ENCODE peak calls at places on chromosome 6, in seven cellular contexts. J, A, P, H, Y, W and S are unnamed samples.

GRCh38 chr6:31585531-31585930 is 546 bp upstream of the LST1 start:
- DNase-seq in J (no peak), A (no peak), P (no peak), H (no peak), Y (no peak), W (no peak), S (no peak)

GRCh38 chr6:31728767-31729514 is at the start of gene DDAH2:
- DNase-seq in J (no peak), A (no peak), P (no peak), H (no peak), Y (no peak), W (no peak), S (no peak)

GRCh38 chr6:13338038-13338437 is 9.7 kb upstream of the TBC1D7 start:
- DNase-seq in J (no peak), A (peak; percentile 48), P (no peak), H (no peak), Y (no peak), W (no peak), S (no peak)

GRCh38 chr6:70371454-70372105 is 41.7 kb upstream of the FAM135A start:
- DNase-seq in J (peak; percentile 16), A (peak; percentile 80), P (no peak), H (peak; percentile 95), Y (no peak), W (peak; percentile 27), S (peak; percentile 89)

GRCh38 chr6:151388997-151389639 is 2.2 kb downstream of the ZBTB2 start:
- DNase-seq in J (no peak), A (no peak), P (no peak), H (no peak), Y (no peak), W (no peak), S (no peak)

GRCh38 chr6:127119361-127120108 is 1.1 kb downstream of the RSPO3 start:
- DNase-seq in J (no peak), A (no peak), P (peak; percentile 29), H (no peak), Y (peak; percentile 21), W (peak; percentile 5), S (no peak)

GRCh38 chr6:152598858-152599537 is 38.2 kb downstream of the SYNE1 start:
- DNase-seq in J (no peak), A (peak; percentile 36), P (peak; percentile 33), H (no peak), Y (no peak), W (no peak), S (no peak)

GRCh38 chr6:148440877-148441453 is 98.3 kb downstream of the SASH1 start:
- DNase-seq in J (no peak), A (peak; percentile 98), P (peak; percentile 78), H (peak; percentile 85), Y (peak; percentile 76), W (peak; percentile 24), S (peak; percentile 14)

GRCh38 chr6:154606457-154606856 is 96.0 kb upstream of the CNKSR3 start:
- DNase-seq in J (no peak), A (peak; percentile 3), P (no peak), H (no peak), Y (no peak), W (no peak), S (no peak)

GRCh38 chr6:134676307-134677281 is 273.3 kb downstream of the ALDH8A1 start:
- DNase-seq in J (no peak), A (peak; percentile 40), P (no peak), H (peak; percentile 63), Y (no peak), W (no peak), S (no peak)

GRCh38 chr6:159068904-159069578 is 24.2 kb upstream of the TAGAP start:
- DNase-seq in J (no peak), A (no peak), P (no peak), H (no peak), Y (no peak), W (no peak), S (no peak)

GRCh38 chr6:10801224-10801848 is 37.0 kb downstream of the MAK start:
- DNase-seq in J (no peak), A (peak; percentile 65), P (peak; percentile 38), H (peak; percentile 62), Y (peak; percentile 31), W (peak; percentile 56), S (peak; percentile 59)

GRCh38 chr6:43713611-43714310 is 26.2 kb upstream of the MRPS18A start:
- DNase-seq in J (no peak), A (no peak), P (no peak), H (no peak), Y (no peak), W (no peak), S (no peak)

GRCh38 chr6:3022765-3023662 is 23.3 kb downstream of the NQO2 start:
- DNase-seq in J (no peak), A (no peak), P (peak; percentile 43), H (no peak), Y (peak; percentile 35), W (no peak), S (peak; percentile 60)

GRCh38 chr6:105161411-105161810 is 18.4 kb downstream of the POPDC3 start:
- DNase-seq in J (no peak), A (peak; percentile 18), P (no peak), H (no peak), Y (no peak), W (no peak), S (no peak)

GRCh38 chr6:34709386-34709785 is 12.8 kb upstream of the ILRUN start:
- DNase-seq in J (no peak), A (peak; percentile 90), P (peak; percentile 72), H (peak; percentile 92), Y (peak; percentile 58), W (no peak), S (no peak)

GRCh38 chr6:169984181-169985120 is 233.0 kb downstream of the ERMARD start:
- DNase-seq in J (no peak), A (no peak), P (no peak), H (no peak), Y (no peak), W (no peak), S (no peak)

DNA sequence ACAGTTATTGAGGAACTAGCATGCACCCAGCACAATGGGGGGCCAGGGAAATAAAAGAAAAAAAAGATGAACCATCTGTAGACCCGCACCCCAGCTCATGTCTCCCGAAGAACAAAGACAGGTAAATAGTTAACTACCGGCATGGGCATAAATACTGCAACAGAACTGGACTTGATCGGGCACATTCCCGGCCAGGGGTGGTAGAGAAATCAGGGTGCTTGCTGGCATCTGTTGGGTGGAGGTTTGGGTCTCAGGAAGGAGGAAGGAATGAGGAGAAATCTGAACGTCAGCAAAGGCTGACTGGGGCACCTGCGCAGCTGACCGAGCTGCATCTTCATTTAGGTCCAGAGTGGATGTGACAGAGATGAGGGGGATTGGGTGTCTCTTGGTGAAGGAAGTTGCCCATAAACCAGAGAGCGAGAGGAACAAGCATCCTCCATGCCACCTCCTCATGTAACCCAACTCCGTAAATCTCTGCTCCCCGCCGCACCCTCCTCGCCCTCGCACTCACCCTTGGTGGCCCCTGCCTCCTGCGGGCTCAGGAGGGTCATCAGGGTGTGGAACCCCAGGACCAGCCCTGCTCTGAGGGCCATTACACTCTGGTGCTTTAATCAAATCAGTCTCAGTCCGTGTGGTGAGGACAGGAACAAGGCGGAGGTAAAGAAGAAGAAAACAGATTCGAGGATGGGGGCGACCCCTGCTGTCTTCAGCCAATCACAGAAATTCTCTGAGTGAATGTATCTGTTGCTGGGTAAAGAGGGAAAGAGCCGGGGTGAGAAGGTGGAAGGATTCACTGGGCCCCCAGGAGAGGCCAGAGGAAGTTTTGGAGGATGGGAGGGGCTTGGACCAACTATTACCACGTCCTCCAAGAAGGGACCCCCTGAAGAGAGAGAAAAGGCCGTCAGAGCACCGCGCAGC is at the start of gene HLA-DOA:
- DNase-seq in J (no peak), A (peak; percentile 33), P (no peak), H (peak; percentile 8), Y (no peak), W (no peak), S (no peak)
- H3K4me3 ChIP-seq in J (no peak within 1 kb of the TSS), A (peak within 1 kb of the TSS; percentile 14), P (no peak within 1 kb of the TSS), H (no peak within 1 kb of the TSS), Y (peak within 1 kb of the TSS; percentile 41), W (no peak within 1 kb of the TSS), S (no peak within 1 kb of the TSS)

DNA sequence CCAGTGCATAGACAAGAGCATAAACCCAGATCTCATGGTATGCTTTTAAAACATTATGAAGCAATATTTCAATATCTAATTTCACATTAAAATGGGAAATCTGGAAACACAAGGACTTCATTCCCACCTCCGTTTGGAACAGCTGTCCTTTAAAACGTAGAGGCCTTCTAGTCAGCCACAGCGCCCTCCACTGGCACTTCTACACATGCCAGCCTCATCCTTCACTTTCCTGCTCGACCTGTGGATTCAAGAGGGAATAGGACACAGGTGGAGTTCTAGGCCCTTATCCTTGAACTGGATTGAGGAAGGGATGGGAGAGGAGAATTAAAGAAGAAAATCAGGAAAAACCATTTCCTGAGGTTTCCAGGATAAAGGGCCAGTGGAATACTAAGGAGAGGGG is 85.6 kb downstream of the LYRM4 start:
- DNase-seq in J (no peak), A (no peak), P (no peak), H (no peak), Y (no peak), W (no peak), S (peak; percentile 84)
- H3K4me3 ChIP-seq in J (no peak overlapping the region), A (no peak overlapping the region), P (no peak overlapping the region), H (no peak overlapping the region), Y (no peak overlapping the region), W (no peak overlapping the region), S (no peak overlapping the region)

GRCh38 chr6:68059261-68059660 is 575.8 kb upstream of the ADGRB3 start:
- DNase-seq in J (no peak), A (no peak), P (no peak), H (no peak), Y (no peak), W (no peak), S (no peak)

GRCh38 chr6:68054776-68055175 is 580.3 kb upstream of the ADGRB3 start:
- DNase-seq in J (no peak), A (peak; percentile 38), P (no peak), H (peak; percentile 31), Y (no peak), W (no peak), S (no peak)

DNA sequence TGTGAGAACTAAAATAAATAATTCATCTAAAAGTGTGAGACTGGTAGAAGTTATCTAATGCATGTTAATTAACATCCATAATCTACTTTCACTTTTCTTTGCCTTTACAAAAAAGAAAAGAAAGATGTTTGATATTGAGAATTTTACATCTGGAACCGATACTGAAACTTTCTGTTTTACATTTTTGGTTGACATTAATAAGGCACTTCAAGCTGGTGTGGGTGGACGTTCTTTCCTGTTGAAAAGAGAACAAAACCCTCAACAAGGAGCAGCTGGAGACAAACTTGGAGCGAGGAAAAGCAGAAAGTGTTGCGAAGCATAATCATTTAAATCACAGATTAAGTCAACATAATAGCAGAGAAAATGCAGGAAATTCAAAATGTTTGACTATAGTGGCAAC is 575.2 kb upstream of the ADGRB3 start:
- DNase-seq in J (no peak), A (peak; percentile 51), P (no peak), H (peak; percentile 7), Y (no peak), W (no peak), S (no peak)
- H3K4me3 ChIP-seq in J (no peak overlapping the region), A (no peak overlapping the region), P (no peak overlapping the region), H (no peak overlapping the region), Y (no peak overlapping the region), W (no peak overlapping the region), S (no peak overlapping the region)

DNA sequence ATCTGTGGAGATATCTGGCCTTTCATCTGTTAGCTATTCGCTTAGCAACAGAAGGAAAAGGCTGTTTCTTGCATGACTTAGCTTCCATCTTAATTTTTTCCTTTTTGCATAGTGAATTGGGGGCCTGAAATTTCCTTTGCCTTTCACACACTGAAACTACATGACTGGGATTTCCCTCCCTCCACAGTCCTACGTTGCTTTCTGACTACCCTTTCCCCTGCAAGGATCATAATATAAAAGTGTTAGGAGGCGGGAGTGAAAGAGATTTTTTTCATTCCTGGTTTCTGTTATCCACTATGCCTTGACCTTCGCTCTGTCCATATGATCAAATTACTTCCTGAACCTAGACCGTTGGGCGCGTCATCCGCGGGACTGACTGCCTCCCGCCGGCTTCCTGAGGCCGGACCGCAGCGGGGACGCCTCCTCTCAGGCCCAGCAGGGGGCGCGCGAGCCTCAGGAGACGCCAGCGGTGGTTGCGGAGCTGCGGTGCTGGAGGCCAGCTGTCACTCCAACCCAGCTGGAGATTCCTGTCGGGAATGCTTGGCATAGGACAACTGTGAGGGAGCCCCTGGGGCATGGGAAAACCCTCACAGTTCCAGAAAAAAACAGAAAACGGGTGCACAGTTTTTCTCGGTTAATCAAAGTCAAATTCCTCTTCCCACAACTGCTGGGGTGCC is 55.6 kb downstream of the MEP1A start:
- DNase-seq in J (peak; percentile 0), A (peak; percentile 83), P (peak; percentile 87), H (peak; percentile 67), Y (peak; percentile 87), W (peak; percentile 29), S (peak; percentile 84)
- H3K4me3 ChIP-seq in J (no peak overlapping the region), A (no peak overlapping the region), P (no peak overlapping the region), H (no peak overlapping the region), Y (peak overlapping the region; percentile 15), W (peak overlapping the region; percentile 22), S (no peak overlapping the region)